ENCODE peak calls at places on chromosomes 3 and 15, in six cellular contexts. U, F, N, Z, H and W are unnamed samples. For H3K4me1 and H3K36me3, the result is how much of the 10 kb centered on the place peaks cover.

GRCh38 chr3:187150599-187150998 is 11.3 kb upstream of the RPL39L start:
- DNase-seq in U (no peak), F (no peak), N (peak), Z (peak), H (no peak), W (peak)

GRCh38 chr3:29280675-29281264 is at the start of gene RBMS3:
- DNase-seq in U (peak), F (peak), N (peak), Z (peak), H (peak), W (peak)

GRCh38 chr3:5317572-5317971 is 130.1 kb downstream of the EDEM1 start:
- DNase-seq in U (peak), F (no peak), N (no peak), Z (no peak), H (peak), W (no peak)

GRCh38 chr3:184016820-184017671 is 638 bp downstream of the ABCC5 start:
- DNase-seq in U (peak), F (no peak), N (peak), Z (peak), H (no peak), W (peak)

GRCh38 chr3:125679258-125679657 is 84.0 kb upstream of the OSBPL11 start:
- DNase-seq in U (no peak), F (no peak), N (no peak), Z (no peak), H (no peak), W (no peak)

GRCh38 chr3:158725348-158725966 is 6.8 kb downstream of the RARRES1 start:
- DNase-seq in U (peak), F (no peak), N (peak), Z (peak), H (peak), W (peak)

GRCh38 chr3:134362670-134363380 is 11.4 kb downstream of the AMOTL2 start:
- DNase-seq in U (no peak), F (no peak), N (no peak), Z (peak), H (no peak), W (no peak)

GRCh38 chr3:136931587-136931986 is 26.2 kb upstream of the IL20RB start:
- DNase-seq in U (no peak), F (no peak), N (peak), Z (no peak), H (no peak), W (no peak)

GRCh38 chr15:51160484-51160883 is 65.8 kb upstream of the TNFAIP8L3 start:
- DNase-seq in U (no peak), F (peak), N (no peak), Z (no peak), H (no peak), W (no peak)

GRCh38 chr15:64864080-64864479 is 22.4 kb downstream of the PLEKHO2 start:
- DNase-seq in U (no peak), F (no peak), N (no peak), Z (no peak), H (no peak), W (no peak)

GRCh38 chr3:187290561-187290960 is 976 bp downstream of the MASP1 start:
- DNase-seq in U (no peak), F (peak), N (no peak), Z (no peak), H (no peak), W (no peak)

GRCh38 chr3:125072310-125072709 is 16.5 kb upstream of the HEG1 start:
- DNase-seq in U (peak), F (no peak), N (no peak), Z (peak), H (peak), W (no peak)

GRCh38 chr15:78139564-78139963 is 8.3 kb upstream of the CIB2 start:
- DNase-seq in U (no peak), F (no peak), N (no peak), Z (peak), H (no peak), W (no peak)

GRCh38 chr15:74839526-74840395 is 3.2 kb downstream of the ULK3 start:
- DNase-seq in U (no peak), F (no peak), N (no peak), Z (no peak), H (no peak), W (no peak)
- H3K4me1 ChIP-seq in U (under half), F (under half), N (under half), Z (under half), H (under half), W (under half)

GRCh38 chr3:155097009-155097349 is 16.9 kb downstream of the MME start:
- DNase-seq in U (no peak), F (no peak), N (no peak), Z (no peak), H (no peak), W (no peak)

GRCh38 chr3:155093261-155093660 is 13.1 kb downstream of the MME start:
- DNase-seq in U (no peak), F (no peak), N (no peak), Z (no peak), H (no peak), W (no peak)

GRCh38 chr3:155102329-155102728 is 22.2 kb downstream of the MME start:
- DNase-seq in U (peak), F (no peak), N (no peak), Z (no peak), H (peak), W (no peak)

GRCh38 chr3:155101398-155101797 is 21.3 kb downstream of the MME start:
- DNase-seq in U (peak), F (no peak), N (no peak), Z (no peak), H (peak), W (no peak)

GRCh38 chr3:155096303-155097008 is 16.3 kb downstream of the MME start:
- DNase-seq in U (no peak), F (no peak), N (no peak), Z (no peak), H (no peak), W (no peak)
- H3K36me3 ChIP-seq in U (under half), F (under half), N (under half), Z (under half), H (under half), W (under half)

GRCh38 chr15:90520365-90520764 is 9.4 kb upstream of the CRTC3 start:
- DNase-seq in U (no peak), F (no peak), N (no peak), Z (no peak), H (no peak), W (no peak)
- H3K27ac ChIP-seq in U (no peak), F (no peak), N (no peak), Z (no peak), H (peak), W (no peak)

DNA sequence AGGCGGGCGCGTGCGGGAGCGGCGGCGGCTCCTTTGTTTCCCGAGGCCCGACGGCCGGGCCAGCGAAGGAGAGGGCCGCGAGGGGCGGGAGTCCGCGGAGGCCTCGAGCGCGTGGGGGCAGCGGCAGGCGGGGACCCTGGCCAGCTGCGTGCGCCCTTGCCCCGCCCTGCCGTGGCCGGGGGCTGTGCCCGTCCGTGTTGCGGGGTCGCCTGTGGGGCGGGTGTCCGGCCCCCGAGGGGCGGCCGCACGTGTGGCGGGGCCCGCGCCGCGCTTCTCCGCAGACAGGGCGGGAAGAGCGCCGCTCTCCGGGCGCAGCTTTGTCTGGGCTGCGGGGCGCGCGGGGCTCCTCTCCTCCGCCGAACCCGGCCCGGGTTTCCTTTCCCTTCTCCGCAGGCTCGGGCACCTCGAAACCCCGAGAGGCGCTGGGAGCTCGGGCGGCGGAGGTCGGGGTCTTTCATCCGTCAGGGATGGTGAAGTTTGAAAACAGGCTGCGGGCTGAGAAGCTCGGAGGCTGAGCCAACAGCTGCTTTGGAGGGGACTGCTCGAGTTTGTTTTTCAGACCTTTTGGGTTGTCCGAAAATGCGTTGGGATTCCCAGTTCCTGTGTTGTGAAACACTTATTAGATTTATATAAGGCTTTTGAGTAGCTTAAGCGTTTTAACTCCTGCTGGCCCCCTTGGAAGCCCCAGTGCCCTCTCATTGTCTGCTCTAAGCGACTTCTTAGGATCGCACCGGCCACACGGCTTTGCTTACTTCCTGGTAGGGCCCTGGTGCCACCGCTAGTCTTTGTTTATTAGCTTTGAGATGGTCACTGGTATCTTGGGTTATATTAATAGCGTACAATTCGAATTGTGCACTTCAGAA is 817 bp downstream of the USP3 start:
- DNase-seq in U (peak), F (no peak), N (peak), Z (peak), H (peak), W (peak)
- H3K4me1 ChIP-seq in U (under half), F (half or more), N (under half), Z (under half), H (under half), W (under half)

GRCh38 chr3:65425880-65426279 is 612.8 kb downstream of the MAGI1 start:
- DNase-seq in U (no peak), F (no peak), N (no peak), Z (no peak), H (no peak), W (no peak)
- H3K36me3 ChIP-seq in U (under half), F (under half), N (under half), Z (under half), H (under half), W (under half)

GRCh38 chr15:57572463-57572862 is 19.2 kb upstream of the MYZAP start:
- DNase-seq in U (no peak), F (no peak), N (no peak), Z (no peak), H (no peak), W (no peak)
- H3K27ac ChIP-seq in U (no peak), F (no peak), N (no peak), Z (no peak), H (no peak), W (no peak)

DNA sequence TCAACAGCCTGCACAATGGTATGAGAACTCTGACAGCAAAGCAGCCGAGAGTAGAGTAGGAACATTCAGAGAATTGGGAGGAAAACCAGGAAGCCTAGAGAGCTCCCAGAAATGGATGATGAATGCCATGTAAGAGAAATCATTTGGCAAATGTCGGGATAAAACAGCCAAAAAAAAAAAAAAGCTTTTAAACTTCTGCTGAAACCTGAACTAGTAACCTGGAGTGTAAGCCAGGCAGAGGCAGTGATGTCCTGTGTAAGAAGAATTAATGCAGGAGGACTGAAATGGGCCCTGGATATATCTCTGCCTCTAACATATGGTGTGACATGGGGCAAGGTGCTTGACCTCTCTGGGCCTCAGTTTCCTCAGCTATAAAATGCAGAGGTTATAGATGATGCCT is 25.6 kb downstream of the FSTL1 start:
- DNase-seq in U (no peak), F (no peak), N (no peak), Z (no peak), H (no peak), W (no peak)
- H3K4me1 ChIP-seq in U (under half), F (half or more), N (under half), Z (half or more), H (half or more), W (under half)